ENCODE peak calls at places on chromosome 9, in ten cellular contexts. R is upper lobe of right lung, J is HCT116, S is colonic mucosa, Y is LNCaP clone FGC, A is epithelial cell of esophagus, C is heart left ventricle, U is Peyer's patch, Z is mucosa of descending colon, G is fibroblast of pulmonary artery. L is an unnamed sample.

GRCh38 chr9:93357649-93358048 is 93.8 kb upstream of the FAM120A start:
- DNase-seq in Z (no peak), Y (no peak), J (no peak), A (no peak), R (no peak), C (no peak), U (no peak), S (no peak), G (no peak), L (peak)

GRCh38 chr9:110076894-110077725 is 130.8 kb downstream of the C9orf152 start:
- DNase-seq in A (peak), J (no peak), C (no peak), S (no peak), U (no peak), G (peak), Y (no peak), Z (no peak), R (no peak), L (no peak)

GRCh38 chr9:26221295-26221694 is 543.1 kb upstream of the TUSC1 start:
- DNase-seq in U (no peak), G (no peak), J (no peak), Y (no peak), A (no peak), C (no peak), Z (no peak), S (no peak), R (no peak), L (no peak)

GRCh38 chr9:116141864-116142561 is 11.6 kb upstream of the PAPPA start:
- DNase-seq in R (no peak), S (no peak), J (no peak), U (no peak), G (peak), A (peak), Z (no peak), Y (no peak), C (no peak), L (no peak)

GRCh38 chr9:116154334-116154975 is 864 bp downstream of the PAPPA start:
- DNase-seq in C (no peak), J (no peak), S (no peak), U (peak), R (peak), A (no peak), Z (peak), Y (no peak), G (peak), L (no peak)

GRCh38 chr9:111027798-111028197 is 10.5 kb downstream of the LPAR1 start:
- DNase-seq in A (no peak), J (no peak), U (no peak), R (no peak), C (no peak), G (no peak), Y (no peak), S (no peak), Z (no peak), L (no peak)

GRCh38 chr9:106324596-106325280 is 538.2 kb upstream of the ZNF462 start:
- DNase-seq in Y (no peak), R (no peak), S (no peak), U (no peak), G (no peak), Z (no peak), A (no peak), C (no peak), J (no peak), L (no peak)

GRCh38 chr9:71793386-71794105 is 25.2 kb upstream of the CEMIP2 start:
- DNase-seq in Z (no peak), J (no peak), R (no peak), C (no peak), A (peak), Y (no peak), U (no peak), G (peak), S (no peak), L (no peak)

GRCh38 chr9:94128580-94128979 is 44.3 kb downstream of the PTPDC1 start:
- DNase-seq in Y (no peak), C (no peak), J (no peak), R (no peak), U (no peak), A (no peak), G (no peak), Z (no peak), S (no peak), L (no peak)

GRCh38 chr9:93955356-93956182 is 414 bp upstream of the BARX1 start:
- DNase-seq in U (no peak), S (no peak), C (no peak), Z (no peak), J (no peak), R (no peak), Y (no peak), A (no peak), G (no peak), L (no peak)

GRCh38 chr9:72588336-72588735 is 66.9 kb downstream of the TMC1 start:
- DNase-seq in U (no peak), A (no peak), R (no peak), S (no peak), Z (no peak), J (no peak), Y (no peak), G (peak), C (no peak), L (no peak)

GRCh38 chr9:69295872-69296562 is 29.0 kb upstream of the ENTREP1 start:
- DNase-seq in R (no peak), A (peak), J (no peak), G (peak), U (no peak), S (no peak), Y (no peak), C (peak), Z (peak), L (no peak)

GRCh38 chr9:28774433-28775029 is 1201.2 kb upstream of the C9orf72 start:
- DNase-seq in U (no peak), G (peak), Y (peak), A (peak), Z (no peak), C (no peak), J (peak), S (no peak), R (no peak), L (no peak)

GRCh38 chr9:72139233-72139632 is 10.0 kb upstream of the GDA start:
- DNase-seq in S (no peak), R (no peak), G (no peak), C (no peak), Z (no peak), U (no peak), A (peak), Y (no peak), J (no peak), L (no peak)

GRCh38 chr9:34554211-34555001 is 31.6 kb upstream of the ENHO start:
- DNase-seq in Y (no peak), C (no peak), R (peak), A (no peak), G (no peak), S (no peak), Z (no peak), J (no peak), U (no peak), L (no peak)

GRCh38 chr9:88418715-88419540 is 30.7 kb downstream of the SPIN1 start:
- DNase-seq in Z (no peak), S (no peak), J (no peak), U (no peak), Y (no peak), G (no peak), A (peak), C (no peak), R (no peak), L (no peak)

GRCh38 chr9:82327641-82328040 is 339.1 kb downstream of the SPATA31D1 start:
- DNase-seq in Y (no peak), J (no peak), Z (no peak), U (no peak), S (no peak), R (no peak), A (no peak), G (no peak), C (no peak), L (no peak)

GRCh38 chr9:73176450-73176875 is 24.8 kb downstream of the ANXA1 start:
- DNase-seq in Z (no peak), C (no peak), Y (no peak), S (no peak), A (peak), U (no peak), R (no peak), G (no peak), J (peak), L (no peak)

GRCh38 chr9:95157491-95158151 is 159.9 kb downstream of the FANCC start:
- DNase-seq in A (peak), G (peak), Z (peak), S (peak), Y (no peak), U (no peak), R (no peak), J (no peak), C (no peak), L (peak)

GRCh38 chr9:19946446-19947109 is 157.7 kb upstream of the SLC24A2 start:
- DNase-seq in R (no peak), Z (no peak), U (no peak), S (no peak), Y (no peak), G (peak), C (no peak), A (peak), J (no peak), L (no peak)

GRCh38 chr9:116944714-116945534 is 257.8 kb downstream of the TRIM32 start:
- DNase-seq in Z (no peak), Y (no peak), U (no peak), J (no peak), S (no peak), C (no peak), G (no peak), A (peak), R (no peak), L (no peak)

GRCh38 chr9:72586388-72587160 is 65.2 kb downstream of the TMC1 start:
- DNase-seq in Y (no peak), Z (peak), A (peak), C (no peak), U (peak), S (peak), J (no peak), R (no peak), G (peak), L (no peak)

GRCh38 chr9:22838266-22838665 is 391.6 kb downstream of the DMRTA1 start:
- DNase-seq in U (no peak), S (peak), G (no peak), C (no peak), R (no peak), A (no peak), J (no peak), Z (peak), Y (no peak), L (no peak)

GRCh38 chr9:135088348-135088978 is 995 bp downstream of the OLFM1 start:
- DNase-seq in A (no peak), C (no peak), G (no peak), Z (no peak), J (no peak), Y (no peak), R (no peak), S (no peak), U (no peak), L (no peak)

GRCh38 chr9:77291714-77292113 is 114.4 kb downstream of the VPS13A start:
- DNase-seq in R (no peak), S (no peak), G (peak), J (peak), U (no peak), Y (peak), C (no peak), A (peak), Z (peak), L (no peak)

GRCh38 chr9:3687136-3687535 is 161.3 kb upstream of the RFX3 start:
- DNase-seq in R (no peak), C (no peak), Y (no peak), S (no peak), J (no peak), U (no peak), Z (no peak), G (no peak), A (no peak), L (no peak)

GRCh38 chr9:89664896-89665329 is 60.1 kb downstream of the GADD45G start:
- DNase-seq in Y (peak), R (peak), J (no peak), A (peak), C (no peak), G (no peak), Z (peak), U (peak), S (peak), L (no peak)

GRCh38 chr9:102069969-102070368 is 331.5 kb upstream of the GRIN3A start:
- DNase-seq in Y (no peak), Z (no peak), G (peak), A (no peak), U (no peak), C (no peak), R (no peak), J (no peak), S (no peak), L (no peak)

GRCh38 chr9:136518623-136519022 is 27.2 kb downstream of the NOTCH1 start:
- DNase-seq in R (peak), C (no peak), S (no peak), A (no peak), Z (peak), Y (no peak), J (no peak), G (no peak), U (no peak), L (no peak)

GRCh38 chr9:107484117-107484723 is 5.3 kb downstream of the KLF4 start:
- DNase-seq in U (no peak), Y (peak), C (no peak), J (peak), G (peak), Z (peak), R (no peak), A (peak), S (peak), L (peak)
- TF ChIP-seq CTCF in U (peak), Y (peak), C (peak), J (peak), G (peak), Z (no peak), R (peak), A (peak), S (peak), L (peak)

DNA sequence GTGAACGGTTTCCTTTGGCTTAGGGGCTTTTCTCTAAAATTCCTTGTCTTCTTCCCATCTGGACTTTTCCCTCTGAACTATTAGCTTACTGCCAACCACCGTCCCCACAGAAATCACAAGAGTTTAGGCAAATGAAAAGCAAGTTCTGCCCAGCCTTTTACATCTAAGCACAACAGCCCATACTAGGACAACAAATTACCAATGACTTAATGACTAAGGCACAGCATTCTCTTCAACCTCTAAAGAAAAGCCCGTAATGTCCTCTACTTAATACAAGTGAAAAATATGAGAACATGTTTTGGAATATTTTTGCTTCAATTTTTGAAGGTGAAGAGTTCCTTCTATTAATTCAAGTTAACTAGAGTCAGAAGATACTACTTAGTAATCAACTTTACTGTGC is 1.2 kb downstream of the ZBTB5 start:
- DNase-seq in C (no peak), Z (no peak), U (no peak), G (no peak), J (no peak), Y (no peak), R (no peak), A (no peak), S (no peak), L (no peak)
- H3K4me3 ChIP-seq in C (peak), Z (no peak), U (peak), G (peak), J (peak), Y (peak), R (peak), A (peak), S (peak), L (peak)

DNA sequence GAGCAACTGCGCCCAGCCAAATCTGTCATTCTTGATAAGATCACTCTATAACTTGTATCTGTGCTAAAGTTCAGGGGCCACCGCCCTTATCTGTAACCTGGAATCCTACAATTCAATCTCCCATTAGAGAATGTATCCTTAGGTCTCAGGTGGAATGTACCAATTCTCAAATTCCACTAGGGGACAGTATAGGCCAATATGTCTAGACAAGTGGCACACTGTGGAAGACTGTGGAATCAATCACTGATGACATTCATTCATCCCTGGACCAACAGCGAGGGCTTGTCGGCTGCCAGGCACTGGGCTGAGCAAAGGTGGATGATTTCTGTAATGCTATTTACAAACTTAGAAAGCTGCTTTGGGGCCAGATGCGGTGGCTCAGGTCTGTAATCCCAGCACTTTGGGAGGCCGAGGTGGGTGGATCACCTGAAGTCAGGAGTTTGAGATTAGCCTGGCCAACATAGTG is 28.7 kb upstream of the MEGF9 start:
- DNase-seq in U (no peak), J (peak), C (no peak), Y (peak), G (peak), Z (peak), S (no peak), A (peak), R (no peak), L (no peak)
- TF ChIP-seq CTCF in U (peak), J (peak), C (peak), Y (peak), G (peak), Z (peak), S (peak), A (peak), R (peak), L (peak)

GRCh38 chr9:128396970-128397613 is 23.6 kb upstream of the CERCAM start:
- DNase-seq in R (no peak), S (no peak), A (no peak), U (no peak), C (peak), G (no peak), Z (peak), J (no peak), Y (no peak), L (no peak)
- H3K4me3 ChIP-seq in R (no peak), S (no peak), A (no peak), U (no peak), C (peak), G (no peak), Z (no peak), J (no peak), Y (no peak), L (no peak)

DNA sequence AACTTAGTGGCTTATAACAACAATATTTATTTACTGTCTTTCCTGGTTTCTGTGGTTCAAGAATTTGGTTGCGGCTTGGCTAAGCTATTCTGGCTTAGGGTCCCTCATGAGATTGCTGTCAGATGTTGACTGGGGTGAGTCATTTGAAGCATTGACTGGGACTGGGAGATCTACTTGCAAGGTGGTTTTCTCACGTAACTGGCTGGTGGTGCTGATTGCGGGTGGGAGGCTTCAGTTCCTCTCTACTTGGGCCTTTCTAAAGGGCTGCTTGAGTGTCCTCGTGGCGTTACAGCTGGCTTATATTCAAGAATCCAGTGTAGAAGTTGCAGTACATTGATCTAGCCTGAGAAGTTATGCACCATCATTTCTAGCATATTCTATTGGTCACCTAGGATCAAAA is 218.5 kb upstream of the ELAVL2 start:
- DNase-seq in J (no peak), U (no peak), A (no peak), S (no peak), C (no peak), G (no peak), Y (no peak), R (no peak), Z (no peak), L (no peak)
- TF ChIP-seq CTCF in J (no peak), U (no peak), A (no peak), S (no peak), C (no peak), G (no peak), Y (no peak), R (no peak), Z (no peak), L (no peak)

GRCh38 chr9:13034696-13035006 is 244.8 kb downstream of the MPDZ start:
- DNase-seq in S (no peak), Z (no peak), Y (no peak), U (no peak), A (no peak), C (no peak), R (no peak), G (no peak), J (no peak), L (no peak)
- H3K4me3 ChIP-seq in S (no peak), Z (no peak), Y (no peak), U (no peak), A (no peak), C (peak), R (peak), G (no peak), J (no peak), L (no peak)

GRCh38 chr9:306907-307306 is 92.2 kb downstream of the DOCK8 start:
- DNase-seq in C (no peak), J (no peak), S (peak), A (peak), R (no peak), Z (peak), Y (no peak), G (no peak), U (no peak), L (no peak)
- TF ChIP-seq CTCF in C (no peak), J (peak), S (no peak), A (no peak), R (peak), Z (no peak), Y (no peak), G (no peak), U (peak), L (peak)

DNA sequence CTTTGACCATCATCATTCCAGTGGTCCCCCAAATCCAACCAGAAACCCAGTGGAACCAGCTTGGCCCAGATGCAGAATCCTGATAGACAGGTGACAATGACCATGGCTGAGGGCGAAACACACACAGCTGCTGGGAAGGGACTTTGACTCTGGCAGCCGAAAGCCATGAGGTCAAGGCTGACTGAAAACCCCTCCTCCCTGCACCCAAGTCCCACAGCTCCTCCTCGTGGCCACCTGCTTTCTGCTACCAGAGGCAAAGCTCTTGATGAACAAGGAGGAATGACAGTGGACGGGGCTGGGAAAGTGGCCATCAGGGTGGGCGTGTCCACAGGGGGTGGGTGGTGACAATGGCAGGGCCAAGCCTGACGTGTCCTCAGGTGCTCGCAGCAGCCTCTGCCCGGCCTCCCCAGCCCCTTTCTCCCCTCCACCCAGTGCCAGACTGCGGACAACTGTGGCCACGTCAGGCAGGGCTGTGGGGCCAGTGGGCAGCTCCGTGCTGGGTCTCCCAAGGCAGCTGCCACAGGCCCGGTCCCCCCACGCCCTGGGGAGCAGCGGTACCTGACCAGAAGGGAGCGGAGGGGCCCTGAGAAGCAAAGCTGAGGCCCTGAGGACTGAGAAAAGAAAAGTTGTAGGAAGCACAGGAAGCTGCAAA is 30.8 kb upstream of the SARDH start:
- DNase-seq in U (peak), S (no peak), A (no peak), R (peak), G (no peak), Y (no peak), C (no peak), Z (no peak), J (no peak), L (no peak)
- H3K4me3 ChIP-seq in U (no peak), S (no peak), A (no peak), R (no peak), G (no peak), Y (no peak), C (no peak), Z (no peak), J (no peak), L (no peak)

L was measured in GM12864.